ENCODE peak calls at places on chromosome 19, in five cellular contexts. M is H1, L is WTC11, Y is GM12878, T is HCT116. F is an unnamed sample.

GRCh38 chr19:11137542-11138384 is 17.8 kb downstream of the SPC24 start:
- DNase-seq in T (no peak), M (peak), L (peak), Y (no peak), F (peak)

GRCh38 chr19:15453091-15453498 is 3.3 kb upstream of the WIZ start:
- DNase-seq in M (no peak), T (no peak), L (peak), Y (no peak), F (no peak)

GRCh38 chr19:46755077-46755852 is 9.0 kb upstream of the STRN4 start:
- DNase-seq in Y (no peak), T (no peak), M (no peak), L (no peak), F (no peak)

GRCh38 chr19:3359850-3360493 is 6.4 kb upstream of the NFIC start:
- DNase-seq in L (no peak), Y (no peak), T (no peak), M (no peak), F (peak)

GRCh38 chr19:51020988-51021651 is 1.6 kb upstream of the KLK10 start:
- DNase-seq in T (no peak), M (no peak), L (no peak), Y (no peak), F (peak)

GRCh38 chr19:52453324-52454094 is at the start of gene ZNF578:
- DNase-seq in M (no peak), T (no peak), Y (no peak), L (peak), F (peak)

GRCh38 chr19:30222428-30222873 is 149.7 kb upstream of the ZNF536 start:
- DNase-seq in T (no peak), Y (no peak), L (peak), M (peak), F (peak)

GRCh38 chr19:55247621-55248099 is 11.2 kb downstream of the PPP6R1 start:
- DNase-seq in L (no peak), Y (no peak), M (no peak), T (no peak), F (no peak)

GRCh38 chr19:12723643-12724426 is at the start of gene TNPO2:
- DNase-seq in T (peak), L (peak), Y (peak), M (peak), F (peak)

DNA sequence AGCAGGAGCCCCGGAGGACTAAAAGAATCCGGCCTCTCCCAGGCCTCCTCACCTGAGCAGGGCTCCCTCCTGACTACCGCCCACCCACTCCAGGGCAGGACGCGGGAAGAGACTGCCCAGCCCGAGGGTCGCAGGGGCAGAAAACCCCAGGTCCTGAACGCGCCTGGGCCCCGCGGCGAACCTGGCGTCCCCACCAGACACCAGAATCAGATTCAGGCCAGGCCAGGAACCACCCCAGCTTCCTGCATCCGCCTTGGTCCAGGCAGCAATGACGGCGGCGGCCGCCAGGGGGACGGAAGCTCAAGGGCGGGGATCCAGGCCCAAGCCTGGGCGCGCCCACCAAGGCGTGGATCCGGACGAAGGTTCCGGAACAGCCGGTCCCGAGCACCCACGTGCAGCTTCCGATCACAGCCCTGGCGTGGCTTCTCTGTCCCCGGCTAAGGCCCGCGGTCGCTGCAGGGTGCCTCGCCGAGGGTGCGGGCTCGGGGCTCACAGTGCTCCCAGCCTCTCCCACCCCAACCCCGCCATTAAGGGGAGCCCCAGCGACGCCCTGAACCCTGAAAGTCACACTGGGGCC is 3.6 kb downstream of the LGALS7 start:
- DNase-seq in M (peak), T (peak), L (peak), Y (no peak), F (peak)
- TF ChIP-seq CTCF in M (peak), T (peak), L (peak), Y (peak), F (peak)

GRCh38 chr19:18170714-18171255 is 2.8 kb upstream of the IFI30 start:
- DNase-seq in M (no peak), L (no peak), Y (peak), T (no peak), F (no peak)
- TF ChIP-seq ATF3 in M (no peak), L (no peak), Y (no peak), T (no peak), F (no peak)

DNA sequence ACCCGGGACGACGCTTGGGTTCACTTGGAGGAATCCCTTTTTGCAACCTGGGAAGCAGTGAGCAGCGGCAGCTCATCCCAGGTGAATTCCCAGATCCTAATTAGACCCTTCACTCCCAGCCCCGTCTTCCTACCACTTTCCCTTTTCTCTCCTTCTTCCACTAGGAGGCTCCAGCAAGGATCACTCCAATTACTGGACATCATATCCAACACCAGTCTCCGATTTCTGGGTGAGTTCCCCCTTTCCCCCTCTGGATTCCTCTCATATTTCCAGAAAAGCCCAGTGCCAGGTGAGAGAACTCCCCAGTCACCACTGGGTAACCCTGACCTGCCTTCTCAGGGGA is 17.1 kb upstream of the ZSCAN4 start:
- DNase-seq in Y (no peak), T (no peak), L (no peak), M (peak), F (no peak)
- TF ChIP-seq CTCF in Y (no peak), T (no peak), L (no peak), M (peak), F (no peak)

GRCh38 chr19:5966941-5967340 is 11.0 kb downstream of the RANBP3 start:
- DNase-seq in T (no peak), M (no peak), Y (no peak), L (no peak), F (no peak)

GRCh38 chr19:5963855-5964254 is 14.1 kb downstream of the RANBP3 start:
- DNase-seq in M (no peak), Y (no peak), T (no peak), L (no peak), F (no peak)

GRCh38 chr19:5967571-5967970 is 10.4 kb downstream of the RANBP3 start:
- DNase-seq in T (no peak), Y (no peak), L (no peak), M (no peak), F (no peak)

GRCh38 chr19:5966215-5966614 is 11.7 kb downstream of the RANBP3 start:
- DNase-seq in Y (no peak), L (no peak), T (no peak), M (no peak), F (no peak)

DNA sequence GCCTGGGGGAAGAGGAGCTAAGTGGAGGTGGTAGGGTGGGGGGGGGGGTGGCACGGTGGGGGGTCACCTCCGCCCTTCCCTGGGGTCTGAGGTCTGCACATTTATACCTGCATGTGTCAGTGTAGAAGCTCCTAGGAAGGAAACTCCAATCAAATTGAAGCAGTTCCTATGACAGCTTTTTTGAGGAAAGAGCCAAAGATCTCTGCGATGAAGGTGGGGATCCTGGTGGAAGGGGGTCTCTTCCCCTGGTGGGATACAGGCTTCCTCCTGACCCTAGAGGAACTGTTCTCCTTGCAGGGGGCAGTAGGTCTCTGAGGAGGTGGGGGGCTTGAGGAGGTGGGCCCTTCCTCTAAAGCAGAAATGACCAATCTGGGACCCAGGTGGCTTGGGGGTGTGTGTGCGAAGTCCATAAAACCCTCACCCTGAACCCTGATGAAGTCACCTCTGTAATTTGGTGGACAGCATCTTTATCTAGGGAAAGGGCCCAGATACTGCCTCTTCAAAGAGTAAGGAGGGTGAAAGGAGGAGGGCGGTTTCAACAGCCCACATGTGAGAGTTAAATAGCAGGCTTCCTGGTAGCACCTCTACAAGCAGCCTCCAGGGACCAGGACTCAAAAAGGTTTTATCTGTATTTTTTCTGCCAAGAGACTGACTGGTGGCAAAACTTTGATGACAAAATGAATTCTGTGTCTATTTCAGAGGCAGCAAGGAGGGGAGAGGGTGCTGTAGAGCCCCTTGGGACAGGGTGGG is 12.9 kb downstream of the RANBP3 start:
- DNase-seq in Y (no peak), M (no peak), T (no peak), L (no peak), F (no peak)
- TF ChIP-seq ATF3 in Y (no peak), M (no peak), T (no peak), L (no peak), F (no peak)

GRCh38 chr19:33214621-33215020 is 11.0 kb downstream of the SLC7A10 start:
- DNase-seq in Y (no peak), L (peak), M (no peak), T (no peak), F (no peak)
- TF ChIP-seq CTCF in Y (no peak), L (no peak), M (peak), T (peak), F (peak)

GRCh38 chr19:19214892-19215291 is 3.1 kb downstream of the NCAN start:
- DNase-seq in L (peak), T (no peak), M (peak), Y (no peak), F (peak)
- TF ChIP-seq ATF3 in L (no peak), T (no peak), M (no peak), Y (no peak), F (no peak)

GRCh38 chr19:17754634-17755532 is 3.6 kb downstream of the FCHO1 start:
- DNase-seq in M (no peak), L (no peak), T (no peak), Y (peak), F (no peak)
- TF ChIP-seq CTCF in M (peak), L (no peak), T (no peak), Y (peak), F (no peak)

GRCh38 chr19:815775-816499 is 5.8 kb downstream of the PLPPR3 start:
- DNase-seq in Y (no peak), T (no peak), M (no peak), L (no peak), F (no peak)
- TF ChIP-seq ATF3 in Y (no peak), T (no peak), M (no peak), L (no peak), F (no peak)

GRCh38 chr19:18428837-18429674 is 8.9 kb downstream of the ISYNA1 start:
- DNase-seq in T (no peak), Y (no peak), L (peak), M (peak), F (peak)
- TF ChIP-seq CTCF in T (no peak), Y (no peak), L (no peak), M (no peak), F (no peak)

GRCh38 chr19:44737238-44738160 is 11.0 kb upstream of the BCL3 start:
- DNase-seq in T (no peak), M (no peak), Y (no peak), L (no peak), F (peak)
- TF ChIP-seq ATF3 in T (no peak), M (no peak), Y (no peak), L (no peak), F (no peak)